ENCODE peak calls at places on chromosomes 3 and 15, in four cellular contexts. P, F, M and A are unnamed samples.

GRCh38 chr15:77503240-77503639 is 82.6 kb downstream of the HMG20A start:
- DNase-seq in M (no peak), F (peak), P (no peak), A (no peak)

GRCh38 chr15:36373549-36373948 is 205.9 kb upstream of the CDIN1 start:
- DNase-seq in P (no peak), F (peak), M (no peak), A (no peak)

GRCh38 chr3:12471228-12471627 is 13.1 kb upstream of the TSEN2 start:
- DNase-seq in P (no peak), F (peak), M (no peak), A (peak)

GRCh38 chr15:33865416-33865815 is 102.9 kb upstream of the CHRM5 start:
- DNase-seq in P (no peak), M (no peak), F (no peak), A (no peak)

GRCh38 chr3:195071011-195071728 is 199.8 kb downstream of the XXYLT1 start:
- DNase-seq in F (no peak), M (no peak), P (no peak), A (no peak)

GRCh38 chr15:66816201-66816600 is 114.2 kb downstream of the SMAD6 start:
- DNase-seq in M (no peak), P (no peak), F (no peak), A (no peak)

GRCh38 chr3:54847361-54847760 is 80.5 kb downstream of the LRTM1 start:
- DNase-seq in M (no peak), P (no peak), F (no peak), A (no peak)

GRCh38 chr15:70025413-70026296 is 72.1 kb downstream of the TLE3 start:
- DNase-seq in M (no peak), P (no peak), F (no peak), A (no peak)

GRCh38 chr3:151011427-151011826 is 38.9 kb upstream of the CLRN1 start:
- DNase-seq in P (peak), M (peak), F (peak), A (peak)

GRCh38 chr3:9912294-9912935 is 4.5 kb upstream of the IL17RC start:
- DNase-seq in M (no peak), F (peak), P (no peak), A (no peak)

GRCh38 chr3:17039579-17039978 is 154.8 kb downstream of the PLCL2 start:
- DNase-seq in M (no peak), F (peak), P (no peak), A (peak)

GRCh38 chr15:67838789-67839332 is 984 bp downstream of the RNU6-1 start:
- DNase-seq in F (peak), M (peak), P (no peak), A (no peak)

GRCh38 chr3:152050782-152051405 is 177.5 kb downstream of the SUCNR1 start:
- DNase-seq in M (no peak), P (no peak), F (no peak), A (no peak)

GRCh38 chr3:135310317-135310716 is 515.3 kb downstream of the EPHB1 start:
- DNase-seq in F (no peak), M (no peak), P (no peak), A (no peak)

GRCh38 chr3:73437828-73438227 is 186.9 kb downstream of the PDZRN3 start:
- DNase-seq in M (no peak), F (peak), P (no peak), A (no peak)

GRCh38 chr3:73422556-73422955 is 202.2 kb downstream of the PDZRN3 start:
- DNase-seq in F (no peak), P (no peak), M (no peak), A (no peak)

GRCh38 chr3:187741403-187742350 is 3.6 kb downstream of the BCL6 start:
- DNase-seq in M (peak), F (peak), P (no peak), A (no peak)

GRCh38 chr3:74630602-74631001 is 16.1 kb upstream of the CNTN3 start:
- DNase-seq in F (peak), P (no peak), M (no peak), A (no peak)
- TF ChIP-seq CTCF in F (peak), P (no peak), M (peak), A (no peak)

GRCh38 chr3:52020796-52021195 is 25.1 kb upstream of the RPL29 start:
- DNase-seq in M (no peak), F (no peak), P (no peak), A (no peak)
- TF ChIP-seq CTCF in M (no peak), F (no peak), P (no peak), A (no peak)

GRCh38 chr15:25691544-25692430 is 171.3 kb downstream of the ATP10A start:
- DNase-seq in M (peak), P (no peak), F (no peak), A (no peak)

GRCh38 chr15:25695875-25696760 is 167.0 kb downstream of the ATP10A start:
- DNase-seq in F (no peak), M (no peak), P (no peak), A (no peak)

GRCh38 chr15:25694823-25695312 is 168.3 kb downstream of the ATP10A start:
- DNase-seq in M (no peak), F (no peak), P (no peak), A (no peak)

GRCh38 chr15:25693321-25694237 is 169.5 kb downstream of the ATP10A start:
- DNase-seq in P (no peak), M (peak), F (no peak), A (no peak)

DNA sequence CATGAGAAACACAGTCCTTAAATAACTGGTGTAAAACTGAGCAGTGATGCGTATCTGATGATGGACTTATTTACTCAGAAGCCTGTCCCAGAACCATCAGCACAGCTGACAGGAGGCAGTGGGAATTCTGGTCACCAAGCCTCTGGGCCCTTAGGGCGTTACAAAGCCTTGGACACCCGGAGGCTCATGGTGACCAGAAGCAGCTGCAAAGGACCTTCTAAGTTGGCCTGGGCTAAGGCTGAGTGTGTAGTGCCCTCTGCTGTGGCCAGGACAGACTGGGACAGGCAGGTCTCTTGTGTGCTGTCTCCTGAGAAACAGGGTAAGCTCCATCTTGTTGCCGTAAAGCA is 168.9 kb downstream of the ATP10A start:
- DNase-seq in M (no peak), P (no peak), F (no peak), A (no peak)
- TF ChIP-seq CTCF in M (no peak), P (no peak), F (no peak), A (no peak)

GRCh38 chr3:29868702-29869101 is 587.8 kb downstream of the RBMS3 start:
- DNase-seq in M (no peak), F (no peak), P (no peak), A (no peak)

DNA sequence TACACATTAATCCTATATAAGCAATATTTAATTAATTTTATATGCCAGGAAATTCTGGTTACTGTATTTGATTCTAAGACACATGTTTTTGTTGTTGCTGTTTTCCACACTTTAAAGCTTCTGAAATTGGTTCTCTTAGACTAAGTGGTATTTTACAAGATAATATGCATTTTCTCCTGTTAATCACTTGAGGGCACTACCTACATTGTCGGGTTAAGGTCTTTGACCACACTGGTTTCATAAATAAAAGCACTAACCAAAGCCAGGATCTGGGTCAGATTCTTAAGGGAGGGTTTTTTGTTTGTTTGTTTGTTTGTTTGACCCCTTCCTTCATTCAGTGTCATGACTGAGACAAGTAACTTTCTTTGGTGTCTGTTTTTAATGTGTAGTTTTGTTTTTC is 590.2 kb downstream of the RBMS3 start:
- DNase-seq in P (no peak), F (no peak), M (no peak), A (no peak)
- TF ChIP-seq CTCF in P (no peak), F (no peak), M (no peak), A (no peak)

GRCh38 chr3:112642912-112643506 is 2.1 kb upstream of the CCDC80 start:
- DNase-seq in F (peak), P (peak), M (peak), A (no peak)
- TF ChIP-seq CTCF in F (peak), P (peak), M (peak), A (peak)

DNA sequence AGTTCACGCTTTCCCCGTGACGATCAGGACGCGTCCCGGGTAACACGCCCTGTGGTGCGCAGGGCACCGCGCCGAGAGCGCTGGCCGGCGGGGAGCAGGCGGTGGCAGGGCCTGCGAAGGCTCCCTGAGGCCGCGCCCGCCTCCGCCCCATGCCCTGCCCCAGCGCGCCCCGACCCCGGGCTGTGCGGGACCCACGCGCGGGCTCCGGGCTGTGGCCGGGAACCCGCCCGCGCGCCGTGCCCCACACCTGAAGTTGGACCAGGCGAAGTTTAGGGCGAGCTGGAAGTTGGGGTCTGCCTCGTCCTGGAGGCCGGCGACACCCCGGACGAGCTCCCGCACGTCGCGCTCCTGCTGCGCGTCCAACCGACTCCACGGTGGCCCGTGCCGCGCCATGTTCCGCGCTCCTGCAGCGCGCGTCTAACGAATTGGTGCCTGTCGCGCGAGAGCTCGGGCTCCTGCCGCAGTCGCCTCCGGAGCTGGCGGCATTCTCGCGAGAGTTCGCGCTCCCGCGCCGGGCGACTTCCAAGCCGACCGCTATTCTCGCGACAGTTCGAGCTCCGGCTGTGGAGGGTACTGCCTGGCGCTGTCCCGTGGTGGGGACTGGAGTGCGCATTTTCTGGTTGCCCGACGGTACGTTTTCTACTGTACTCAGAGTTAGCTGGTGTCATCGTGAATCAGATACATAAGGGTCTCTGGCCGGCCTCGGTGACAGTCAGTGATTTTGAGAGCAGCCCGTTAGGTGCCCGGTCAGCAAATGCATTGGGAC is at the start of gene TUBGCP5:
- DNase-seq in M (peak), P (peak), F (peak), A (peak)
- TF ChIP-seq CTCF in M (peak), P (peak), F (peak), A (peak)

GRCh38 chr15:59997070-59997701 is 6.9 kb upstream of the FOXB1 start:
- DNase-seq in F (peak), P (no peak), M (peak), A (no peak)
- TF ChIP-seq CTCF in F (peak), P (no peak), M (no peak), A (peak)

GRCh38 chr3:160950954-160951353 is 154.2 kb downstream of the B3GALNT1 start:
- DNase-seq in M (no peak), P (no peak), F (no peak), A (no peak)

GRCh38 chr3:160951677-160952487 is 153.3 kb downstream of the B3GALNT1 start:
- DNase-seq in F (no peak), P (no peak), M (no peak), A (no peak)

GRCh38 chr3:160953681-160954080 is 151.5 kb downstream of the B3GALNT1 start:
- DNase-seq in M (no peak), F (no peak), P (no peak), A (no peak)

GRCh38 chr3:160956785-160957184 is 148.4 kb downstream of the B3GALNT1 start:
- DNase-seq in M (no peak), F (peak), P (no peak), A (no peak)
- TF ChIP-seq CTCF in M (no peak), F (peak), P (no peak), A (peak)